ENCODE peak calls at places on chromosomes 6 and 20, in six cellular contexts. M is uterus, H is fibroblast of lung, Q is K562, G is lower lobe of right lung, F is left ventricle myocardium inferior. C is an unnamed sample. For H3K36me3, the result is how much of the 10 kb centered on the place peaks cover.

GRCh38 chr6:166440729-166441128 is 58.0 kb upstream of the MPC1 start:
- DNase-seq in M (no peak), H (no peak), Q (no peak), G (no peak), F (no peak), C (no peak)

GRCh38 chr6:140779991-140780596 is 1352.6 kb upstream of the GJE1 start:
- DNase-seq in M (no peak), H (no peak), Q (no peak), G (no peak), F (no peak), C (no peak)

GRCh38 chr6:13296536-13296997 is 31.8 kb downstream of the TBC1D7 start:
- DNase-seq in M (no peak), H (no peak), Q (no peak), G (no peak), F (no peak), C (no peak)

GRCh38 chr6:70398783-70399730 is 14.3 kb upstream of the FAM135A start:
- DNase-seq in M (no peak), H (peak), Q (peak), G (peak), F (no peak), C (no peak)

GRCh38 chr6:33160728-33161323 is 31.4 kb downstream of the COL11A2 start:
- DNase-seq in M (no peak), H (peak), Q (peak), G (peak), F (no peak), C (no peak)

GRCh38 chr6:12845224-12846004 is 128.8 kb downstream of the PHACTR1 start:
- DNase-seq in M (no peak), H (no peak), Q (no peak), G (no peak), F (no peak), C (no peak)

GRCh38 chr6:93047033-93047432 is 372.3 kb downstream of the EPHA7 start:
- DNase-seq in M (no peak), H (no peak), Q (no peak), G (no peak), F (no peak), C (no peak)

GRCh38 chr6:108896111-108896661 is 48.0 kb downstream of the ARMC2 start:
- DNase-seq in M (no peak), H (peak), Q (no peak), G (no peak), F (no peak), C (no peak)

GRCh38 chr6:159577564-159577963 is 115.5 kb downstream of the SOD2 start:
- DNase-seq in M (no peak), H (peak), Q (no peak), G (no peak), F (no peak), C (no peak)

GRCh38 chr6:45964300-45964699 is 51.4 kb downstream of the CLIC5 start:
- DNase-seq in M (no peak), H (no peak), Q (no peak), G (no peak), F (no peak), C (no peak)

GRCh38 chr6:41209976-41210375 is 9.0 kb upstream of the TREML2 start:
- DNase-seq in M (no peak), H (no peak), Q (no peak), G (no peak), F (no peak), C (no peak)

GRCh38 chr20:2807019-2807418 is 6.6 kb upstream of the CPXM1 start:
- DNase-seq in M (no peak), H (no peak), Q (no peak), G (no peak), F (no peak), C (no peak)

GRCh38 chr6:104014560-104014959 is 845.2 kb downstream of the HACE1 start:
- DNase-seq in M (no peak), H (no peak), Q (no peak), G (no peak), F (no peak), C (no peak)

GRCh38 chr20:32789896-32790750 is 27.9 kb downstream of the DNMT3B start:
- DNase-seq in M (peak), H (peak), Q (peak), G (peak), F (peak), C (peak)

GRCh38 chr20:1674361-1674760 is 16.8 kb upstream of the SIRPG start:
- DNase-seq in M (no peak), H (no peak), Q (no peak), G (no peak), F (no peak), C (no peak)

GRCh38 chr20:41631826-41632225 is 13.6 kb upstream of the CHD6 start:
- DNase-seq in M (no peak), H (peak), Q (no peak), G (no peak), F (peak), C (peak)

GRCh38 chr6:63546697-63547096 is 25.6 kb upstream of the LOC128125822 start:
- DNase-seq in M (no peak), H (no peak), Q (no peak), G (no peak), F (no peak), C (no peak)

GRCh38 chr6:63543001-63543400 is 29.3 kb upstream of the LOC128125822 start:
- DNase-seq in M (no peak), H (no peak), Q (no peak), G (no peak), F (no peak), C (no peak)

GRCh38 chr6:63549076-63549475 is 23.2 kb upstream of the LOC128125822 start:
- DNase-seq in M (no peak), H (no peak), Q (no peak), G (no peak), F (no peak), C (no peak)

GRCh38 chr6:63543982-63544381 is 28.3 kb upstream of the LOC128125822 start:
- DNase-seq in M (no peak), H (no peak), Q (no peak), G (no peak), F (no peak), C (no peak)

DNA sequence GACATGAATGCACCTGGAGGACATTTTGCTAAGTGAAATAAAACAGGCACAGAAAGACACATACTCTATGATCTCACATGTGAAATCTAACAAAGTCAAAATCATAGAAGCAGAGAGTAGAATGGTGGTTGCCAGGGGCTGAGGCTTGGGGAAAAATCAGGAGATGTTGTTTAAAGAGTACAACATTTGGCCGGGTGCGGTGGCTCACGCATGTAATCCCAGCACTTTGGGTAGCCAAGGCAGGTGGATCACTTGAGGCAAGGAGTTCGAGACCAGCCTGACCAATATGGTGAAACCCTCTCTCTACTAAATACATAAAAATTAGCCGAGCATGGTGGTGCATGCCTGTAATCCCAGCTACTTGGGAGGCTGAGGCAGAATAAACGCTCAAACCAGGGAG is 26.0 kb upstream of the LOC128125822 start:
- DNase-seq in M (no peak), H (no peak), Q (no peak), G (no peak), F (no peak), C (no peak)
- H3K36me3 ChIP-seq in M (under half), H (under half), Q (under half), G (under half), F (under half), C (under half)

GRCh38 chr20:63874254-63874653 is 9.2 kb downstream of the TPD52L2 start:
- DNase-seq in M (no peak), H (no peak), Q (no peak), G (no peak), F (no peak), C (no peak)

GRCh38 chr20:63877755-63878470 is 12.8 kb downstream of the TPD52L2 start:
- DNase-seq in M (no peak), H (no peak), Q (no peak), G (no peak), F (no peak), C (peak)

GRCh38 chr20:63878855-63879254 is 13.8 kb downstream of the TPD52L2 start:
- DNase-seq in M (no peak), H (no peak), Q (no peak), G (no peak), F (no peak), C (no peak)

GRCh38 chr20:63879264-63879663 is 14.2 kb downstream of the TPD52L2 start:
- DNase-seq in M (no peak), H (no peak), Q (no peak), G (no peak), F (no peak), C (no peak)

GRCh38 chr20:63876489-63877036 is 11.5 kb downstream of the TPD52L2 start:
- DNase-seq in M (no peak), H (no peak), Q (no peak), G (no peak), F (no peak), C (no peak)
- H3K36me3 ChIP-seq in M (under half), H (under half), Q (half or more), G (half or more), F (half or more), C (under half)

GRCh38 chr6:31691078-31691463 is 10.2 kb upstream of the LY6G5C start:
- DNase-seq in M (no peak), H (no peak), Q (no peak), G (no peak), F (no peak), C (no peak)

GRCh38 chr6:31690231-31691077 is 9.6 kb upstream of the LY6G5C start:
- DNase-seq in M (no peak), H (no peak), Q (peak), G (no peak), F (no peak), C (no peak)

GRCh38 chr6:31692353-31692752 is 10.8 kb downstream of the ABHD16A start:
- DNase-seq in M (no peak), H (no peak), Q (no peak), G (no peak), F (no peak), C (no peak)

GRCh38 chr6:31692886-31693285 is 10.2 kb downstream of the ABHD16A start:
- DNase-seq in M (no peak), H (no peak), Q (no peak), G (no peak), F (no peak), C (no peak)

DNA sequence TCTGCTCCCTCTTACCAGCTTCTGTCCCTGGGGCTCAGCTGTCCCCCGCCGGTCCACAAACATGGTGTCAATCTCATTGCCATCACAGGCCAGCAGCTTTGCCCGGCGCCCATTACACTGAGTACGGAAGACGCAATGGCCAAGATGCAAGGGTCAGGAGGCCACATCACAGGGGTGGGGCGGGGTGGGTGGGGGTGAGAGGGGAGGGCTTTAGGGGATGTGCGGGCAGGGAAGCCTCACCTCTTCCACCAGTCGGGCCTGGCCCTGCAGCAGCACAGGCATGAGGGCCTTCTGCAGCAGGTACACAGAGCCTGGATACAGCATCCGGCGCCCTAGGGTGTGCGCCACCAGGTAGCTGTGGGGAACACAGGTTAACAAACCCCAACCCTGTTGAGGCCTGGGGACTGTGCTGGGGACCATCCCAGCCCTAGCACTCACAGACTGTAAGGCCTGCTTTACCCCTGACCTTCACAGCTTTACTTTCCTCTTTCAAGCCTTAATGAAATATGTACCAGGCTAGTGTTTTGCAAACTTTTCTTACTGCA is 10.8 kb upstream of the LY6G5C start:
- DNase-seq in M (no peak), H (no peak), Q (peak), G (no peak), F (no peak), C (no peak)
- H3K36me3 ChIP-seq in M (under half), H (under half), Q (half or more), G (half or more), F (half or more), C (under half)

GRCh38 chr20:4858000-4858399 is 136.3 kb downstream of the PRND start:
- DNase-seq in M (no peak), H (no peak), Q (no peak), G (no peak), F (no peak), C (no peak)

GRCh38 chr20:4866429-4866828 is 134.9 kb downstream of the SLC23A2 start:
- DNase-seq in M (no peak), H (no peak), Q (no peak), G (no peak), F (no peak), C (no peak)

GRCh38 chr20:4864292-4864691 is 137.0 kb downstream of the SLC23A2 start:
- DNase-seq in M (no peak), H (no peak), Q (no peak), G (no peak), F (no peak), C (no peak)

GRCh38 chr20:4862661-4863060 is 138.6 kb downstream of the SLC23A2 start:
- DNase-seq in M (no peak), H (no peak), Q (no peak), G (no peak), F (no peak), C (no peak)

GRCh38 chr20:4861961-4862360 is 139.3 kb downstream of the SLC23A2 start:
- DNase-seq in M (no peak), H (no peak), Q (no peak), G (no peak), F (no peak), C (no peak)
- H3K36me3 ChIP-seq in M (under half), H (under half), Q (under half), G (half or more), F (half or more), C (under half)

GRCh38 chr6:2784930-2785329 is 19.7 kb downstream of the WRNIP1 start:
- DNase-seq in M (no peak), H (no peak), Q (no peak), G (no peak), F (no peak), C (no peak)
- H3K36me3 ChIP-seq in M (under half), H (under half), Q (half or more), G (half or more), F (under half), C (under half)